ENCODE peak calls at places on chromosome 13, in seven cellular contexts. One of them, this sample, is unnamed.

GRCh38 chr13:110957181-110957884 is 42.5 kb upstream of the ANKRD10 start:
- DNase-seq in ELF-1: peak; percentile 28
- DNase-seq in RPMI7951: peak; percentile 44
- DNase-seq in EL: peak; percentile 13
- DNase-seq in HS-5: peak; percentile 44
- DNase-seq in NCI-H2081: no peak
- DNase-seq in lung microvascular endothelial cell: no peak
- DNase-seq in this sample: no peak

GRCh38 chr13:70894258-70894657 is 786.0 kb upstream of the KLHL1 start:
- DNase-seq in ELF-1: no peak
- DNase-seq in NCI-H2081: no peak
- DNase-seq in HS-5: no peak
- DNase-seq in EL: no peak
- DNase-seq in RPMI7951: no peak
- DNase-seq in lung microvascular endothelial cell: no peak
- DNase-seq in this sample: no peak

GRCh38 chr13:42329239-42329638 is 57.3 kb downstream of the AKAP11 start:
- DNase-seq in lung microvascular endothelial cell: no peak
- DNase-seq in EL: no peak
- DNase-seq in HS-5: no peak
- DNase-seq in NCI-H2081: no peak
- DNase-seq in ELF-1: no peak
- DNase-seq in RPMI7951: no peak
- DNase-seq in this sample: no peak

GRCh38 chr13:114099918-114100445 is 32.4 kb downstream of the RASA3 start:
- DNase-seq in lung microvascular endothelial cell: no peak
- DNase-seq in NCI-H2081: no peak
- DNase-seq in HS-5: no peak
- DNase-seq in EL: peak; percentile 40
- DNase-seq in ELF-1: peak; percentile 83
- DNase-seq in RPMI7951: peak; percentile 62
- DNase-seq in this sample: no peak

GRCh38 chr13:27007166-27007565 is 164.4 kb downstream of the USP12 start:
- DNase-seq in lung microvascular endothelial cell: no peak
- DNase-seq in EL: no peak
- DNase-seq in ELF-1: no peak
- DNase-seq in RPMI7951: no peak
- DNase-seq in NCI-H2081: peak; percentile 52
- DNase-seq in HS-5: no peak
- DNase-seq in this sample: no peak

GRCh38 chr13:21478881-21479808 is 20.0 kb upstream of the ZDHHC20 start:
- DNase-seq in EL: peak; percentile 76
- DNase-seq in NCI-H2081: peak; percentile 65
- DNase-seq in RPMI7951: peak; percentile 71
- DNase-seq in HS-5: peak; percentile 22
- DNase-seq in lung microvascular endothelial cell: peak; percentile 74
- DNase-seq in ELF-1: peak; percentile 70
- DNase-seq in this sample: peak; percentile 43

GRCh38 chr13:113567681-113568080 is 16.9 kb upstream of the TFDP1 start:
- DNase-seq in lung microvascular endothelial cell: no peak
- DNase-seq in EL: no peak
- DNase-seq in HS-5: no peak
- DNase-seq in ELF-1: peak; percentile 45
- DNase-seq in RPMI7951: no peak
- DNase-seq in NCI-H2081: no peak
- DNase-seq in this sample: no peak

GRCh38 chr13:79346300-79346914 is 59.6 kb downstream of the RBM26 start:
- DNase-seq in EL: no peak
- DNase-seq in ELF-1: no peak
- DNase-seq in RPMI7951: peak; percentile 0
- DNase-seq in NCI-H2081: no peak
- DNase-seq in HS-5: no peak
- DNase-seq in lung microvascular endothelial cell: no peak
- DNase-seq in this sample: no peak

This sample was measured in pulmonary artery endothelial cell.